ENCODE peak calls at places on chromosomes 6 and 20, in four cellular contexts. L is epithelial cell of esophagus, E is astrocyte of the cerebellum, I is progenitor cell of endocrine pancreas. K is an unnamed sample.

GRCh38 chr6:686528-686927 is 6.4 kb downstream of the EXOC2 start:
- DNase-seq in L (no peak), E (no peak), I (no peak), K (no peak)

GRCh38 chr6:116419069-116419468 is 42.1 kb upstream of the CALHM6 start:
- DNase-seq in L (peak; percentile 66), E (no peak), I (no peak), K (no peak)

GRCh38 chr6:106702451-106703110 is 73.2 kb downstream of the QRSL1 start:
- DNase-seq in L (no peak), E (no peak), I (no peak), K (no peak)

GRCh38 chr6:34650823-34651222 is 45.7 kb downstream of the ILRUN start:
- DNase-seq in L (no peak), E (no peak), I (no peak), K (peak; percentile 95)

GRCh38 chr6:169854083-169854725 is 102.8 kb downstream of the ERMARD start:
- DNase-seq in L (no peak), E (no peak), I (no peak), K (no peak)

GRCh38 chr20:61271273-61272221 is 19.5 kb downstream of the CDH4 start:
- DNase-seq in L (no peak), E (no peak), I (no peak), K (peak; percentile 10)

GRCh38 chr6:117328500-117328899 is 63.1 kb downstream of the VGLL2 start:
- DNase-seq in L (no peak), E (no peak), I (no peak), K (no peak)

GRCh38 chr6:1612902-1613301 is 3.2 kb downstream of the FOXC1 start:
- DNase-seq in L (peak; percentile 79), E (peak; percentile 39), I (no peak), K (no peak)

GRCh38 chr20:45456632-45457031 is 12.9 kb upstream of the WFDC2 start:
- DNase-seq in L (peak; percentile 64), E (no peak), I (no peak), K (peak; percentile 10)

GRCh38 chr6:21756487-21756886 is 162.9 kb downstream of the SOX4 start:
- DNase-seq in L (no peak), E (no peak), I (no peak), K (no peak)

GRCh38 chr6:136262940-136263339 is 12.8 kb upstream of the MTFR2 start:
- DNase-seq in L (no peak), E (no peak), I (no peak), K (no peak)

GRCh38 chr20:33318096-33318429 is 35.0 kb downstream of the BPIFB1 start:
- DNase-seq in L (no peak), E (no peak), I (no peak), K (no peak)

GRCh38 chr6:169048806-169049205 is 204.8 kb downstream of the THBS2 start:
- DNase-seq in L (no peak), E (no peak), I (no peak), K (no peak)

K was measured in G401.